ENCODE peak calls at places on chromosomes 5 and 9, in six cellular contexts. One of them, this sample, is unnamed.

GRCh38 chr9:4588721-4589120 is 73.4 kb upstream of the PLPP6 start:
- DNase-seq in cardiac muscle cell: no peak
- DNase-seq in Caco-2: no peak
- DNase-seq in A549: no peak
- DNase-seq in sigmoid colon: no peak
- DNase-seq in psoas muscle: no peak
- DNase-seq in this sample: no peak

GRCh38 chr9:70420267-70421019 is 6.0 kb upstream of the KLF9 start:
- DNase-seq in Caco-2: peak; percentile 53
- DNase-seq in sigmoid colon: peak; percentile 99
- DNase-seq in cardiac muscle cell: peak; percentile 69
- DNase-seq in psoas muscle: peak; percentile 95
- DNase-seq in A549: peak; percentile 59
- DNase-seq in this sample: peak; percentile 92

GRCh38 chr5:82884821-82885471 is 192.2 kb downstream of the TMEM167A start:
- DNase-seq in Caco-2: no peak
- DNase-seq in A549: no peak
- DNase-seq in sigmoid colon: no peak
- DNase-seq in psoas muscle: no peak
- DNase-seq in cardiac muscle cell: no peak
- DNase-seq in this sample: no peak

GRCh38 chr5:120152472-120152871 is 311.6 kb upstream of the PRR16 start:
- DNase-seq in A549: no peak
- DNase-seq in psoas muscle: no peak
- DNase-seq in Caco-2: no peak
- DNase-seq in sigmoid colon: no peak
- DNase-seq in cardiac muscle cell: no peak
- DNase-seq in this sample: no peak

GRCh38 chr5:157106668-157107461 is 2.0 kb downstream of the HAVCR2 start:
- DNase-seq in psoas muscle: peak; percentile 33
- DNase-seq in cardiac muscle cell: no peak
- DNase-seq in Caco-2: no peak
- DNase-seq in A549: no peak
- DNase-seq in sigmoid colon: no peak
- DNase-seq in this sample: peak; percentile 76

GRCh38 chr9:81613002-81613750 is 76.2 kb downstream of the TLE1 start:
- DNase-seq in Caco-2: peak; percentile 9
- DNase-seq in cardiac muscle cell: no peak
- DNase-seq in sigmoid colon: peak; percentile 92
- DNase-seq in A549: no peak
- DNase-seq in psoas muscle: peak; percentile 50
- DNase-seq in this sample: no peak

GRCh38 chr5:39517800-39518199 is 93.0 kb upstream of the DAB2 start:
- DNase-seq in sigmoid colon: no peak
- DNase-seq in cardiac muscle cell: no peak
- DNase-seq in A549: peak; percentile 15
- DNase-seq in Caco-2: no peak
- DNase-seq in psoas muscle: no peak
- DNase-seq in this sample: no peak

GRCh38 chr5:151095341-151096000 is 14.6 kb upstream of the TNIP1 start:
- DNase-seq in Caco-2: peak; percentile 56
- DNase-seq in sigmoid colon: no peak
- DNase-seq in A549: no peak
- DNase-seq in cardiac muscle cell: no peak
- DNase-seq in psoas muscle: no peak
- DNase-seq in this sample: no peak

GRCh38 chr5:72234265-72234700 is 85.8 kb downstream of the MRPS27 start:
- DNase-seq in Caco-2: no peak
- DNase-seq in sigmoid colon: no peak
- DNase-seq in A549: no peak
- DNase-seq in cardiac muscle cell: no peak
- DNase-seq in psoas muscle: no peak
- DNase-seq in this sample: no peak

GRCh38 chr9:22238809-22239684 is 207.6 kb upstream of the DMRTA1 start:
- DNase-seq in psoas muscle: no peak
- DNase-seq in Caco-2: no peak
- DNase-seq in cardiac muscle cell: peak; percentile 54
- DNase-seq in sigmoid colon: no peak
- DNase-seq in A549: peak; percentile 7
- DNase-seq in this sample: no peak

GRCh38 chr5:73917433-73917832 is 291.4 kb downstream of the ARHGEF28 start:
- DNase-seq in A549: no peak
- DNase-seq in Caco-2: no peak
- DNase-seq in sigmoid colon: no peak
- DNase-seq in cardiac muscle cell: no peak
- DNase-seq in psoas muscle: peak; percentile 32
- DNase-seq in this sample: no peak

GRCh38 chr9:22446589-22446949 is at the start of gene DMRTA1:
- DNase-seq in psoas muscle: peak; percentile 82
- DNase-seq in sigmoid colon: peak; percentile 91
- DNase-seq in cardiac muscle cell: peak; percentile 93
- DNase-seq in A549: peak; percentile 80
- DNase-seq in Caco-2: peak; percentile 42
- DNase-seq in this sample: peak; percentile 83

GRCh38 chr5:22560115-22560514 is 293.0 kb downstream of the CDH12 start:
- DNase-seq in Caco-2: no peak
- DNase-seq in A549: no peak
- DNase-seq in sigmoid colon: no peak
- DNase-seq in cardiac muscle cell: peak; percentile 15
- DNase-seq in psoas muscle: no peak
- DNase-seq in this sample: no peak

GRCh38 chr9:127778280-127779135 is at the start of gene SH2D3C:
- DNase-seq in Caco-2: no peak
- DNase-seq in sigmoid colon: no peak
- DNase-seq in psoas muscle: no peak
- DNase-seq in A549: no peak
- DNase-seq in cardiac muscle cell: peak; percentile 61
- DNase-seq in this sample: peak; percentile 63

GRCh38 chr5:33379757-33380156 is 61.0 kb upstream of the TARS1 start:
- DNase-seq in sigmoid colon: no peak
- DNase-seq in Caco-2: peak; percentile 8
- DNase-seq in psoas muscle: no peak
- DNase-seq in cardiac muscle cell: peak; percentile 59
- DNase-seq in A549: no peak
- DNase-seq in this sample: no peak

GRCh38 chr9:10876333-10876732 is 263.5 kb upstream of the PTPRD start:
- DNase-seq in sigmoid colon: no peak
- DNase-seq in psoas muscle: no peak
- DNase-seq in A549: no peak
- DNase-seq in Caco-2: no peak
- DNase-seq in cardiac muscle cell: no peak
- DNase-seq in this sample: no peak

GRCh38 chr5:149550267-149550582 is 1.0 kb downstream of the CSNK1A1 start:
- DNase-seq in cardiac muscle cell: no peak
- DNase-seq in sigmoid colon: no peak
- DNase-seq in A549: no peak
- DNase-seq in psoas muscle: no peak
- DNase-seq in Caco-2: no peak
- DNase-seq in this sample: no peak

GRCh38 chr5:107619781-107620180 is 51.0 kb downstream of the EFNA5 start:
- DNase-seq in Caco-2: no peak
- DNase-seq in psoas muscle: no peak
- DNase-seq in cardiac muscle cell: no peak
- DNase-seq in sigmoid colon: no peak
- DNase-seq in A549: no peak
- DNase-seq in this sample: no peak

GRCh38 chr5:74934949-74935751 is 69.0 kb upstream of the FAM169A start:
- DNase-seq in A549: no peak
- DNase-seq in cardiac muscle cell: no peak
- DNase-seq in sigmoid colon: no peak
- DNase-seq in psoas muscle: no peak
- DNase-seq in Caco-2: no peak
- DNase-seq in this sample: no peak

GRCh38 chr9:126275386-126276001 is 51.1 kb upstream of the MVB12B start:
- DNase-seq in Caco-2: no peak
- DNase-seq in psoas muscle: no peak
- DNase-seq in cardiac muscle cell: peak; percentile 14
- DNase-seq in A549: no peak
- DNase-seq in sigmoid colon: no peak
- DNase-seq in this sample: no peak
- H3K4me3 ChIP-seq in Caco-2: no peak overlapping the region
- H3K4me3 ChIP-seq in psoas muscle: no peak overlapping the region
- H3K4me3 ChIP-seq in cardiac muscle cell: no peak overlapping the region
- H3K4me3 ChIP-seq in A549: no peak overlapping the region
- H3K4me3 ChIP-seq in sigmoid colon: no peak overlapping the region
- H3K4me3 ChIP-seq in this sample: no peak overlapping the region

GRCh38 chr5:132274050-132274869 is 16.8 kb downstream of the PDLIM4 start:
- DNase-seq in cardiac muscle cell: no peak
- DNase-seq in sigmoid colon: no peak
- DNase-seq in A549: no peak
- DNase-seq in Caco-2: no peak
- DNase-seq in psoas muscle: no peak
- DNase-seq in this sample: no peak
- H3K4me1 ChIP-seq in cardiac muscle cell: peaks cover 8% of the 10 kb centered on the region
- H3K4me1 ChIP-seq in sigmoid colon: peaks cover 31% of the 10 kb centered on the region
- H3K4me1 ChIP-seq in A549: peaks cover under 1% of the 10 kb centered on the region
- H3K4me1 ChIP-seq in Caco-2: peaks cover 45% of the 10 kb centered on the region
- H3K4me1 ChIP-seq in psoas muscle: no peaks in the 10 kb centered on the region
- H3K4me1 ChIP-seq in this sample: peaks cover 7% of the 10 kb centered on the region

GRCh38 chr9:98941946-98942523 is 1.7 kb upstream of the COL15A1 start:
- DNase-seq in sigmoid colon: no peak
- DNase-seq in Caco-2: no peak
- DNase-seq in cardiac muscle cell: no peak
- DNase-seq in psoas muscle: no peak
- DNase-seq in A549: no peak
- DNase-seq in this sample: no peak

GRCh38 chr9:98940278-98940677 is 3.4 kb upstream of the COL15A1 start:
- DNase-seq in Caco-2: no peak
- DNase-seq in psoas muscle: no peak
- DNase-seq in sigmoid colon: no peak
- DNase-seq in A549: no peak
- DNase-seq in cardiac muscle cell: no peak
- DNase-seq in this sample: no peak

GRCh38 chr9:98944130-98945074 is 695 bp downstream of the COL15A1 start:
- DNase-seq in sigmoid colon: peak; percentile 80
- DNase-seq in cardiac muscle cell: peak; percentile 36
- DNase-seq in Caco-2: no peak
- DNase-seq in A549: peak; percentile 13
- DNase-seq in psoas muscle: no peak
- DNase-seq in this sample: peak; percentile 57

GRCh38 chr9:98942906-98943681 is 613 bp upstream of the COL15A1 start:
- DNase-seq in psoas muscle: no peak
- DNase-seq in cardiac muscle cell: no peak
- DNase-seq in sigmoid colon: no peak
- DNase-seq in A549: no peak
- DNase-seq in Caco-2: no peak
- DNase-seq in this sample: no peak

GRCh38 chr9:98943682-98944129 is at the start of gene COL15A1:
- DNase-seq in sigmoid colon: peak; percentile 76
- DNase-seq in Caco-2: no peak
- DNase-seq in A549: no peak
- DNase-seq in cardiac muscle cell: peak; percentile 74
- DNase-seq in psoas muscle: peak; percentile 42
- DNase-seq in this sample: no peak
- H3K4me3 ChIP-seq in sigmoid colon: peak within 1 kb of the TSS; percentile 64
- H3K4me3 ChIP-seq in Caco-2: no peak within 1 kb of the TSS
- H3K4me3 ChIP-seq in A549: peak within 1 kb of the TSS; percentile 34
- H3K4me3 ChIP-seq in cardiac muscle cell: peak within 1 kb of the TSS; percentile 35
- H3K4me3 ChIP-seq in psoas muscle: peak within 1 kb of the TSS; percentile 72
- H3K4me3 ChIP-seq in this sample: peak within 1 kb of the TSS; percentile 57

GRCh38 chr5:1500411-1501091 is 23.2 kb downstream of the LPCAT1 start:
- DNase-seq in cardiac muscle cell: no peak
- DNase-seq in sigmoid colon: peak; percentile 88
- DNase-seq in Caco-2: no peak
- DNase-seq in A549: no peak
- DNase-seq in psoas muscle: peak; percentile 77
- DNase-seq in this sample: peak; percentile 81

GRCh38 chr5:1497795-1498622 is 25.8 kb downstream of the LPCAT1 start:
- DNase-seq in psoas muscle: no peak
- DNase-seq in cardiac muscle cell: no peak
- DNase-seq in A549: no peak
- DNase-seq in sigmoid colon: no peak
- DNase-seq in Caco-2: no peak
- DNase-seq in this sample: no peak

GRCh38 chr5:1501372-1502045 is 22.3 kb downstream of the LPCAT1 start:
- DNase-seq in A549: no peak
- DNase-seq in psoas muscle: no peak
- DNase-seq in sigmoid colon: no peak
- DNase-seq in Caco-2: no peak
- DNase-seq in cardiac muscle cell: no peak
- DNase-seq in this sample: no peak

GRCh38 chr5:1498623-1499416 is 24.9 kb downstream of the LPCAT1 start:
- DNase-seq in Caco-2: no peak
- DNase-seq in sigmoid colon: no peak
- DNase-seq in cardiac muscle cell: no peak
- DNase-seq in psoas muscle: no peak
- DNase-seq in A549: no peak
- DNase-seq in this sample: no peak

DNA sequence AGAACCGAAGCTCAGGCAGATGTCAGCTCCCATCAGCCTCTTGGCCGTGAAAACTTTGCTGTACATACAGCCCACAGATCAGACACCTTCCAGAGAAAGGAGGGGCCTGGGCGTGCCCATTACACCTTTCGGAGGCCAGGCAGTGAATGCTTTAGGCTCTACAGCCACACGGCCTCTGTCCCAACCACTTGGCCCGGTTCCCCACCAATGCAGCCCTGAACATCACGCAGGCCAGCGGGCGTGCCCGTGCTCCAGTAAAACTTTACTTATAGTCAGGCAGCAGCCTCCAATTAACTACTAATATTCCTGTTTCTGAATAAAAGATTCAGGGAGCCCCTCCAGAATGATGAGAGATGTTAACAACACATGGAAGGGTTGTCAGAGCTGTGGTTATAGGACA is 23.9 kb downstream of the LPCAT1 start:
- DNase-seq in sigmoid colon: no peak
- DNase-seq in A549: no peak
- DNase-seq in cardiac muscle cell: no peak
- DNase-seq in Caco-2: no peak
- DNase-seq in psoas muscle: no peak
- DNase-seq in this sample: no peak
- H3K4me1 ChIP-seq in sigmoid colon: peaks cover 27% of the 10 kb centered on the region
- H3K4me1 ChIP-seq in A549: no peaks in the 10 kb centered on the region
- H3K4me1 ChIP-seq in cardiac muscle cell: no peaks in the 10 kb centered on the region
- H3K4me1 ChIP-seq in Caco-2: no peaks in the 10 kb centered on the region
- H3K4me1 ChIP-seq in psoas muscle: peaks cover 11% of the 10 kb centered on the region
- H3K4me1 ChIP-seq in this sample: peaks cover 69% of the 10 kb centered on the region